ENCODE peak calls at places on chromosome 13, in six cellular contexts. One of them, this sample, is unnamed.

GRCh38 chr13:93466502-93467036 is 240.0 kb downstream of the GPC6 start:
- DNase-seq in transverse colon: no peak
- DNase-seq in HFFc6: no peak
- DNase-seq in fibroblast of lung: no peak
- DNase-seq in breast epithelium: no peak
- DNase-seq in fibroblast of the aortic adventitia: peak
- DNase-seq in this sample: no peak

GRCh38 chr13:110130431-110130830 is 176.5 kb downstream of the COL4A1 start:
- DNase-seq in transverse colon: no peak
- DNase-seq in HFFc6: no peak
- DNase-seq in fibroblast of lung: no peak
- DNase-seq in breast epithelium: no peak
- DNase-seq in fibroblast of the aortic adventitia: no peak
- DNase-seq in this sample: no peak

GRCh38 chr13:87131611-87132010 is 539.6 kb upstream of the SLITRK5 start:
- DNase-seq in transverse colon: no peak
- DNase-seq in HFFc6: no peak
- DNase-seq in fibroblast of lung: no peak
- DNase-seq in breast epithelium: no peak
- DNase-seq in fibroblast of the aortic adventitia: no peak
- DNase-seq in this sample: no peak

GRCh38 chr13:52393572-52394357 is 12.2 kb downstream of the THSD1 start:
- DNase-seq in transverse colon: no peak
- DNase-seq in HFFc6: no peak
- DNase-seq in fibroblast of lung: no peak
- DNase-seq in breast epithelium: no peak
- DNase-seq in fibroblast of the aortic adventitia: no peak
- DNase-seq in this sample: no peak

GRCh38 chr13:112928958-112929777 is 39.8 kb upstream of the MCF2L start:
- DNase-seq in transverse colon: peak
- DNase-seq in HFFc6: no peak
- DNase-seq in fibroblast of lung: peak
- DNase-seq in breast epithelium: no peak
- DNase-seq in fibroblast of the aortic adventitia: peak
- DNase-seq in this sample: no peak

GRCh38 chr13:32642316-32642715 is 56.1 kb downstream of the PDS5B start:
- DNase-seq in transverse colon: no peak
- DNase-seq in HFFc6: no peak
- DNase-seq in fibroblast of lung: no peak
- DNase-seq in breast epithelium: no peak
- DNase-seq in fibroblast of the aortic adventitia: no peak
- DNase-seq in this sample: no peak

GRCh38 chr13:21039097-21039800 is 22.1 kb downstream of the LATS2 start:
- DNase-seq in transverse colon: no peak
- DNase-seq in HFFc6: no peak
- DNase-seq in fibroblast of lung: peak
- DNase-seq in breast epithelium: no peak
- DNase-seq in fibroblast of the aortic adventitia: peak
- DNase-seq in this sample: no peak

GRCh38 chr13:42477588-42478190 is 96.3 kb upstream of the TNFSF11 start:
- DNase-seq in transverse colon: no peak
- DNase-seq in HFFc6: no peak
- DNase-seq in fibroblast of lung: no peak
- DNase-seq in breast epithelium: no peak
- DNase-seq in fibroblast of the aortic adventitia: no peak
- DNase-seq in this sample: no peak

GRCh38 chr13:29935309-29935981 is 85.0 kb upstream of the UBL3 start:
- DNase-seq in transverse colon: peak
- DNase-seq in HFFc6: no peak
- DNase-seq in fibroblast of lung: no peak
- DNase-seq in breast epithelium: no peak
- DNase-seq in fibroblast of the aortic adventitia: no peak
- DNase-seq in this sample: no peak

GRCh38 chr13:45138282-45138681 is 18.0 kb downstream of the GTF2F2 start:
- DNase-seq in transverse colon: no peak
- DNase-seq in HFFc6: no peak
- DNase-seq in fibroblast of lung: peak
- DNase-seq in breast epithelium: no peak
- DNase-seq in fibroblast of the aortic adventitia: no peak
- DNase-seq in this sample: no peak

GRCh38 chr13:34869737-34870136 is 72.3 kb upstream of the NBEA start:
- DNase-seq in transverse colon: no peak
- DNase-seq in HFFc6: no peak
- DNase-seq in fibroblast of lung: no peak
- DNase-seq in breast epithelium: no peak
- DNase-seq in fibroblast of the aortic adventitia: no peak
- DNase-seq in this sample: no peak

GRCh38 chr13:31965361-31966066 is 66.1 kb upstream of the FRY start:
- DNase-seq in transverse colon: no peak
- DNase-seq in HFFc6: peak
- DNase-seq in fibroblast of lung: peak
- DNase-seq in breast epithelium: no peak
- DNase-seq in fibroblast of the aortic adventitia: peak
- DNase-seq in this sample: no peak

GRCh38 chr13:102700088-102701031 is 5.5 kb upstream of the METTL21C start:
- DNase-seq in transverse colon: no peak
- DNase-seq in HFFc6: no peak
- DNase-seq in fibroblast of lung: no peak
- DNase-seq in breast epithelium: no peak
- DNase-seq in fibroblast of the aortic adventitia: peak
- DNase-seq in this sample: no peak

GRCh38 chr13:20359335-20359734 is 127.2 kb upstream of the GJB6 start:
- DNase-seq in transverse colon: no peak
- DNase-seq in HFFc6: peak
- DNase-seq in fibroblast of lung: peak
- DNase-seq in breast epithelium: no peak
- DNase-seq in fibroblast of the aortic adventitia: peak
- DNase-seq in this sample: no peak

GRCh38 chr13:23898101-23898500 is 799 bp upstream of the C1QTNF9B start:
- DNase-seq in transverse colon: peak
- DNase-seq in HFFc6: no peak
- DNase-seq in fibroblast of lung: peak
- DNase-seq in breast epithelium: no peak
- DNase-seq in fibroblast of the aortic adventitia: peak
- DNase-seq in this sample: no peak

GRCh38 chr13:52845766-52846566 is 2.5 kb downstream of the PCDH8 start:
- DNase-seq in transverse colon: peak
- DNase-seq in HFFc6: no peak
- DNase-seq in fibroblast of lung: peak
- DNase-seq in breast epithelium: no peak
- DNase-seq in fibroblast of the aortic adventitia: no peak
- DNase-seq in this sample: no peak

GRCh38 chr13:103282571-103283450 is 216.6 kb upstream of the SLC10A2 start:
- DNase-seq in transverse colon: no peak
- DNase-seq in HFFc6: peak
- DNase-seq in fibroblast of lung: peak
- DNase-seq in breast epithelium: no peak
- DNase-seq in fibroblast of the aortic adventitia: peak
- DNase-seq in this sample: no peak

GRCh38 chr13:23384111-23384510 is 49.4 kb downstream of the SACS start:
- DNase-seq in transverse colon: no peak
- DNase-seq in HFFc6: peak
- DNase-seq in fibroblast of lung: peak
- DNase-seq in breast epithelium: no peak
- DNase-seq in fibroblast of the aortic adventitia: peak
- DNase-seq in this sample: no peak

GRCh38 chr13:100694722-100695644 is 20.4 kb upstream of the TMTC4 start:
- DNase-seq in transverse colon: peak
- DNase-seq in HFFc6: peak
- DNase-seq in fibroblast of lung: peak
- DNase-seq in breast epithelium: no peak
- DNase-seq in fibroblast of the aortic adventitia: peak
- DNase-seq in this sample: peak
- TF ChIP-seq CTCF in transverse colon: peak
- TF ChIP-seq CTCF in HFFc6: peak
- TF ChIP-seq CTCF in fibroblast of lung: peak
- TF ChIP-seq CTCF in breast epithelium: no peak
- TF ChIP-seq CTCF in fibroblast of the aortic adventitia: peak
- TF ChIP-seq CTCF in this sample: peak

GRCh38 chr13:59475911-59476310 is 687.8 kb downstream of the DIAPH3 start:
- DNase-seq in transverse colon: no peak
- DNase-seq in HFFc6: no peak
- DNase-seq in fibroblast of lung: no peak
- DNase-seq in breast epithelium: no peak
- DNase-seq in fibroblast of the aortic adventitia: no peak
- DNase-seq in this sample: no peak

GRCh38 chr13:59476376-59476775 is 687.4 kb downstream of the DIAPH3 start:
- DNase-seq in transverse colon: no peak
- DNase-seq in HFFc6: no peak
- DNase-seq in fibroblast of lung: no peak
- DNase-seq in breast epithelium: no peak
- DNase-seq in fibroblast of the aortic adventitia: no peak
- DNase-seq in this sample: no peak

GRCh38 chr13:59478908-59479307 is 684.8 kb downstream of the DIAPH3 start:
- DNase-seq in transverse colon: no peak
- DNase-seq in HFFc6: no peak
- DNase-seq in fibroblast of lung: no peak
- DNase-seq in breast epithelium: no peak
- DNase-seq in fibroblast of the aortic adventitia: no peak
- DNase-seq in this sample: no peak

GRCh38 chr13:59479629-59480028 is 684.1 kb downstream of the DIAPH3 start:
- DNase-seq in transverse colon: no peak
- DNase-seq in HFFc6: no peak
- DNase-seq in fibroblast of lung: no peak
- DNase-seq in breast epithelium: no peak
- DNase-seq in fibroblast of the aortic adventitia: no peak
- DNase-seq in this sample: no peak

DNA sequence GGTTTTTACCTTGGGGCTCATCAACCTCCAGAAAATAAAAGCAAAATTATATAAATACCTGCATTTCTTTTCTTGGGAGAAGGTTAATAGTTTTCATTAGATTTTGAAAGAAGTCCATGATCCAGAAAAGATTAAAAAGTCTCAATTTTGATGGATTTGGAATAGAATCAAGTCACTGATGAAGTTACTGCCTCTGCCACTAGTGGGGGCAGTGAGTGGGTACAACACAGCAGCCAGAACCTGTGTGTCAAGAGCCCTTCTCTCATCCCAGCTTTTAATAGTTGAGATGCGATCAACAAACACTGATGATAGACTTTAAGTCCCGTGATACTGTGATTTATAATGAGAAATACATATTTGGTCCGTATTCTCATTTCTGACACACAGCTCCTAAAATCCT is 686.7 kb downstream of the DIAPH3 start:
- DNase-seq in transverse colon: no peak
- DNase-seq in HFFc6: no peak
- DNase-seq in fibroblast of lung: no peak
- DNase-seq in breast epithelium: no peak
- DNase-seq in fibroblast of the aortic adventitia: no peak
- DNase-seq in this sample: no peak
- TF ChIP-seq CTCF in transverse colon: peak
- TF ChIP-seq CTCF in HFFc6: peak
- TF ChIP-seq CTCF in fibroblast of lung: no peak
- TF ChIP-seq CTCF in breast epithelium: no peak
- TF ChIP-seq CTCF in fibroblast of the aortic adventitia: peak
- TF ChIP-seq CTCF in this sample: peak

GRCh38 chr13:91553584-91553983 is 155.2 kb downstream of the GPC5 start:
- DNase-seq in transverse colon: no peak
- DNase-seq in HFFc6: no peak
- DNase-seq in fibroblast of lung: no peak
- DNase-seq in breast epithelium: no peak
- DNase-seq in fibroblast of the aortic adventitia: no peak
- DNase-seq in this sample: no peak

GRCh38 chr13:91554101-91554500 is 155.7 kb downstream of the GPC5 start:
- DNase-seq in transverse colon: no peak
- DNase-seq in HFFc6: no peak
- DNase-seq in fibroblast of lung: no peak
- DNase-seq in breast epithelium: no peak
- DNase-seq in fibroblast of the aortic adventitia: no peak
- DNase-seq in this sample: no peak

DNA sequence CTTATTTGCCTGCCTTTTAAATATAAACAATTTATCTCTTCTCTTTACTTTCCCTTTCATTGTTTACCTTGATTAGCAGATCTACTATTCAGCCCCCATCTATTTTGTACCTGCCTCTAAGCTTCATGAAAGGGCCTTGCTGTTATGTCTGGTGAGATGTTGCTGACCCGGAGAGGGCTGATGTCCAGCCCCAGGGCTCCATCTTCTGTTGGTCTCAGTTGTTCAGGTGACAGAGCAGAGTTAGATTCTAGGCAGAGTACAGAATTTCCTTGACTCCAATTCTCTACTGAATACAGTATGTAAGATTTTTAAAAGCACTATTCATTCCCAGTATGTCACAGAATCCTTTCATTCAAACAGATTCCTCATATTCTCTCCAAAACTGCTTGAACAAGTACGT is 158.9 kb downstream of the GPC5 start:
- DNase-seq in transverse colon: no peak
- DNase-seq in HFFc6: no peak
- DNase-seq in fibroblast of lung: no peak
- DNase-seq in breast epithelium: no peak
- DNase-seq in fibroblast of the aortic adventitia: no peak
- DNase-seq in this sample: no peak
- TF ChIP-seq CTCF in transverse colon: no peak
- TF ChIP-seq CTCF in HFFc6: no peak
- TF ChIP-seq CTCF in fibroblast of lung: no peak
- TF ChIP-seq CTCF in breast epithelium: no peak
- TF ChIP-seq CTCF in fibroblast of the aortic adventitia: no peak
- TF ChIP-seq CTCF in this sample: no peak

DNA sequence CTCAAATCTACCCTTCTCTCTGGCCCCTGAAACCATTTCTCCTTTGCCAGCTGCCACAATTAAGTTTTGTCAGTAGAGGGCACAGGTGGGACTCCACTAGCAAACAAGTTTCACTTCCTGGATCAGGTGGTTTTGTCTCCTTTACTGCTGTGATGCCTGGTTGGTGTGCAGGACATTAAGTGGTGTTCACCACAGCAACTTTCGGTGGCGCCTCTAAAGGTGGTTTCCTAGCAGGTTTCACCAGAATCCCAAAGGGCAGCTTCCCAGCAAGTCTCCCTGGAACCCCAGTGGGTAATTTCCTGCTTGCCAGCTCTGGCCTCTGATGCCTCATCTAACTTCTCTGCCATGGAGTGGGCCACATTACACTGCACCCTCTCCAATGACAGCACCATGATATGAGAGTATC is 16.6 kb downstream of the MED4 start:
- DNase-seq in transverse colon: peak
- DNase-seq in HFFc6: no peak
- DNase-seq in fibroblast of lung: peak
- DNase-seq in breast epithelium: no peak
- DNase-seq in fibroblast of the aortic adventitia: no peak
- DNase-seq in this sample: no peak
- TF ChIP-seq CTCF in transverse colon: no peak
- TF ChIP-seq CTCF in HFFc6: no peak
- TF ChIP-seq CTCF in fibroblast of lung: no peak
- TF ChIP-seq CTCF in breast epithelium: no peak
- TF ChIP-seq CTCF in fibroblast of the aortic adventitia: peak
- TF ChIP-seq CTCF in this sample: peak

GRCh38 chr13:105412171-105412570 is 1123.3 kb downstream of the EFNB2 start:
- DNase-seq in transverse colon: no peak
- DNase-seq in HFFc6: no peak
- DNase-seq in fibroblast of lung: no peak
- DNase-seq in breast epithelium: no peak
- DNase-seq in fibroblast of the aortic adventitia: no peak
- DNase-seq in this sample: no peak

GRCh38 chr13:105406551-105406950 is 1128.9 kb downstream of the EFNB2 start:
- DNase-seq in transverse colon: no peak
- DNase-seq in HFFc6: no peak
- DNase-seq in fibroblast of lung: no peak
- DNase-seq in breast epithelium: no peak
- DNase-seq in fibroblast of the aortic adventitia: no peak
- DNase-seq in this sample: no peak

GRCh38 chr13:105414639-105415038 is 1120.8 kb downstream of the EFNB2 start:
- DNase-seq in transverse colon: no peak
- DNase-seq in HFFc6: no peak
- DNase-seq in fibroblast of lung: no peak
- DNase-seq in breast epithelium: no peak
- DNase-seq in fibroblast of the aortic adventitia: no peak
- DNase-seq in this sample: no peak

GRCh38 chr13:105410602-105411001 is 1124.9 kb downstream of the EFNB2 start:
- DNase-seq in transverse colon: peak
- DNase-seq in HFFc6: no peak
- DNase-seq in fibroblast of lung: no peak
- DNase-seq in breast epithelium: peak
- DNase-seq in fibroblast of the aortic adventitia: peak
- DNase-seq in this sample: peak
- TF ChIP-seq CTCF in transverse colon: peak
- TF ChIP-seq CTCF in HFFc6: peak
- TF ChIP-seq CTCF in fibroblast of lung: peak
- TF ChIP-seq CTCF in breast epithelium: peak
- TF ChIP-seq CTCF in fibroblast of the aortic adventitia: peak
- TF ChIP-seq CTCF in this sample: peak